ENCODE peak calls at places on chromosomes 16 and 17, in eight cellular contexts. X is fibroblast of villous mesenchyme; P is MM.1S; V is CD8-positive, alpha-beta T cell; J is tibial artery; L is endothelial cell of umbilical vein; W is AG09319; F is prostate gland. S is an unnamed sample.
A peak's percentile ranks its signal among the peaks of the same experiment; 100 is the strongest.

GRCh38 chr17:39219647-39220154 is 6.0 kb downstream of the STAC2 start:
- DNase-seq in X (no peak), L (no peak), P (no peak), J (peak; percentile 94), W (no peak), V (no peak), F (peak; percentile 60), S (no peak)

GRCh38 chr17:60887607-60888028 is 210.0 kb downstream of the BCAS3 start:
- DNase-seq in W (no peak), F (no peak), X (no peak), P (no peak), J (no peak), V (no peak), L (no peak), S (no peak)

GRCh38 chr16:89511352-89511751 is 3.1 kb downstream of the SPG7 start:
- DNase-seq in F (no peak), V (no peak), J (no peak), P (no peak), W (no peak), X (no peak), L (no peak), S (no peak)

GRCh38 chr17:27576429-27577123 is 54.4 kb upstream of the LGALS9 start:
- DNase-seq in V (no peak), P (no peak), L (no peak), X (peak; percentile 78), J (no peak), W (no peak), F (no peak), S (no peak)

GRCh38 chr17:33228548-33228947 is 64.5 kb downstream of the ASIC2 start:
- DNase-seq in F (no peak), L (peak; percentile 59), P (no peak), X (no peak), W (no peak), V (no peak), J (no peak), S (peak; percentile 40)

GRCh38 chr16:11391576-11391975 is 46.3 kb downstream of the RMI2 start:
- DNase-seq in V (no peak), J (no peak), L (no peak), F (peak; percentile 34), P (no peak), W (no peak), X (no peak), S (no peak)

GRCh38 chr17:81167194-81167524 is 1.1 kb upstream of the AATK start:
- DNase-seq in F (no peak), X (no peak), V (no peak), J (no peak), W (no peak), P (no peak), L (no peak), S (no peak)

GRCh38 chr17:57107498-57108101 is 22.6 kb downstream of the AKAP1 start:
- DNase-seq in J (no peak), P (no peak), L (no peak), V (no peak), F (peak; percentile 76), W (no peak), X (peak; percentile 39), S (no peak)

GRCh38 chr17:48985436-48986245 is 11.5 kb upstream of the IGF2BP1 start:
- DNase-seq in X (no peak), P (no peak), W (no peak), V (no peak), J (peak; percentile 3), L (no peak), F (no peak), S (no peak)

GRCh38 chr16:57304169-57305061 is 19.9 kb upstream of the PLLP start:
- DNase-seq in L (peak; percentile 67), W (no peak), P (no peak), X (peak; percentile 55), F (no peak), J (peak; percentile 92), V (no peak), S (no peak)

GRCh38 chr17:69275751-69276150 is 47.1 kb upstream of the ABCA10 start:
- DNase-seq in P (no peak), V (no peak), F (no peak), X (no peak), L (no peak), J (no peak), W (no peak), S (no peak)

GRCh38 chr17:10805911-10806310 is 2.0 kb upstream of the TMEM238L start:
- DNase-seq in V (no peak), X (no peak), L (no peak), F (no peak), P (no peak), W (no peak), J (no peak), S (no peak)

GRCh38 chr17:82884923-82885322 is 45.1 kb upstream of the ZNF750 start:
- DNase-seq in P (no peak), V (peak; percentile 78), J (no peak), X (no peak), L (no peak), W (no peak), F (no peak), S (no peak)

GRCh38 chr17:49497147-49498036 is 2.3 kb downstream of the NGFR start:
- DNase-seq in W (no peak), J (peak; percentile 93), P (no peak), X (peak; percentile 18), V (peak; percentile 56), F (peak; percentile 60), L (peak; percentile 6), S (no peak)

GRCh38 chr16:57681950-57682728 is 12.5 kb upstream of the DRC7 start:
- DNase-seq in W (no peak), L (no peak), P (no peak), J (no peak), X (no peak), V (no peak), F (no peak), S (no peak)

GRCh38 chr16:89007371-89008249 is 30.6 kb upstream of the CBFA2T3 start:
- DNase-seq in F (no peak), P (no peak), J (peak; percentile 52), X (no peak), L (no peak), V (no peak), W (no peak), S (no peak)

GRCh38 chr16:52545157-52545543 is 1.8 kb downstream of the TOX3 start:
- DNase-seq in W (no peak), V (no peak), J (no peak), P (no peak), L (no peak), X (no peak), F (no peak), S (peak; percentile 15)
- TF ChIP-seq CTCF in W (no peak), V (no peak), J (no peak), P (no peak), L (no peak), X (no peak), F (no peak), S (no peak)

GRCh38 chr16:84458606-84459516 is 45.6 kb downstream of the MEAK7 start:
- DNase-seq in W (no peak), J (peak; percentile 43), L (no peak), P (no peak), X (no peak), V (peak; percentile 43), F (no peak), S (no peak)

GRCh38 chr16:84459941-84460405 is 44.5 kb downstream of the MEAK7 start:
- DNase-seq in V (peak; percentile 37), J (peak; percentile 51), F (no peak), W (no peak), X (no peak), L (no peak), P (no peak), S (no peak)

GRCh38 chr16:84461029-84461415 is 43.4 kb downstream of the MEAK7 start:
- DNase-seq in L (no peak), V (no peak), J (peak; percentile 45), P (no peak), F (no peak), W (no peak), X (no peak), S (no peak)

GRCh38 chr16:84460406-84461028 is 43.9 kb downstream of the MEAK7 start:
- DNase-seq in W (no peak), X (no peak), F (no peak), P (no peak), L (no peak), V (peak; percentile 32), J (peak; percentile 50), S (no peak)

GRCh38 chr16:84459517-84459894 is 45.0 kb downstream of the MEAK7 start:
- DNase-seq in F (no peak), V (no peak), W (no peak), L (no peak), J (no peak), P (no peak), X (no peak), S (no peak)
- TF ChIP-seq CTCF in F (no peak), V (no peak), W (no peak), L (no peak), J (no peak), P (no peak), X (no peak), S (no peak)

DNA sequence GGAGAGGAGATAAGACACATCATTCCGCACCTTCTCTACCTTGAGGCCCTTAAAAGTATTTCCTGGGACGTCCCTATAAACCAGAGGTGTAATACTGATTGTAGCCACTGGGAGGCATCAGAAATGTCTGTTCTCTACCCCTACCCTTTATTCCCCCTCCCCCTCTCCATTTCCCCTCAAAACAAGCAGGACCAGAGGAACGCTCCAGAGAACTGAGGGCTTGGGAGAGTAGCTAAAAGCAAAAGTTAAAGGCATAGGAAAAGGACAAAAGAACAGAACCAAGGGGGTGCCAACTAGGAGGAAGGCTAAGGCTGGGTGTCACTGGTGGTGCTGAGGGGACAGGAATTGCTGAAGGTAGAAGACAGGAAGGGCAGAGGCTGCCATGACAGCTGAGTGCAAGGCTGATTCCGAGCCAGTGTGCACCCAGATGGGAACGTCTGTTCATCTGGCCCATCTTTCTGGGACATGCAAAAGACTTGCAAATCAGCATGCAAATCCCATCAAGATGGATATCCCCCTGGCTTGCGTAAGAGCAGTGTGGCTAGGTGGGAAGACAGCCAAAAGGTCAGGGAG is 6.7 kb downstream of the CAMTA2 start:
- DNase-seq in J (no peak), P (peak; percentile 58), X (peak; percentile 60), V (peak; percentile 64), F (peak; percentile 42), L (peak; percentile 64), W (no peak), S (no peak)
- TF ChIP-seq CTCF in J (peak; percentile 74), P (peak; percentile 78), X (peak; percentile 79), V (peak; percentile 87), F (peak; percentile 69), L (peak; percentile 47), W (peak; percentile 62), S (peak; percentile 67)

DNA sequence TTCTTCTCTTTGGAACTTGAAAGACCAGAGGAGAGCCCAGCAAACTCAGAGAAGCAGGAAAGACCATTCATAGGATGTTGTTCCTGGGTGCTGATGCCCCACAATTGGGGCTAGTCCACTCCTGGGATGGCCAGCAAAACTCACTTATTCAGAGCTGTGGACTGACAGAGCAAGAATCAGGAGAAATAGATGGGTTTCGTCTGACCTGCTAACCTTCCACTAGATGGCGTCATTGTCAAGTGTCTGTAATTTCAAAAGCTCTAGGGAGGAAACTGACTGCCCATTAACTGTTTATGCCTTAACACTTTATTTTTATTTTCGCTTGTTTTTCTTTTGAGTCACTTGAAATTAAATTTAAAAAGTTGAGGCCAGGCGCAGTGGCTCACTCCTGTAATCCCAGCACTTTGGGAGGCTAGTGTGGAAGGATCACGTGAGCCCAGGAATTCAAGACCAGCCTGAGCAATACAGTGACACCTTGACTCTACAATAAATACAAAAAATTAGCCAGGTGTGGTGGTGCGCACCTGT is 28.7 kb upstream of the MILR1 start:
- DNase-seq in J (no peak), W (peak; percentile 62), F (peak; percentile 46), X (peak; percentile 85), P (peak; percentile 75), V (peak; percentile 62), L (peak; percentile 76), S (peak; percentile 38)
- TF ChIP-seq CTCF in J (peak; percentile 70), W (peak; percentile 73), F (peak; percentile 71), X (peak; percentile 82), P (peak; percentile 75), V (peak; percentile 80), L (peak; percentile 75), S (peak; percentile 75)

S was measured in LNCaP clone FGC.